ENCODE peak calls at places on chromosomes 2 and 18, in six cellular contexts. Y, R, V, O, L and B are unnamed samples.

GRCh38 chr2:197934926-197935274 is 130.5 kb downstream of the PLCL1 start:
- DNase-seq in L (no peak), Y (no peak), R (no peak), V (no peak), O (no peak), B (no peak)

GRCh38 chr2:108630567-108631405 is 88.5 kb upstream of the RANBP2 start:
- DNase-seq in V (no peak), R (no peak), Y (no peak), O (no peak), L (no peak), B (no peak)

GRCh38 chr2:231199219-231199618 is 788 bp downstream of the ARMC9 start:
- DNase-seq in V (peak; percentile 69), O (no peak), Y (peak; percentile 33), R (no peak), L (no peak), B (peak; percentile 78)

GRCh38 chr2:226911932-226912331 is 76.1 kb downstream of the RHBDD1 start:
- DNase-seq in L (no peak), Y (no peak), V (no peak), O (no peak), R (no peak), B (peak; percentile 21)

GRCh38 chr2:145058457-145058856 is 538.5 kb upstream of the ZEB2 start:
- DNase-seq in R (no peak), O (no peak), Y (no peak), L (no peak), V (no peak), B (no peak)

GRCh38 chr2:159600752-159601151 is 15.6 kb downstream of the BAZ2B start:
- DNase-seq in R (peak; percentile 52), O (no peak), L (no peak), Y (no peak), V (no peak), B (peak; percentile 53)

GRCh38 chr18:49168281-49168680 is 217.5 kb upstream of the SMAD7 start:
- DNase-seq in Y (no peak), O (no peak), L (no peak), R (no peak), V (no peak), B (peak; percentile 14)

GRCh38 chr2:97726311-97727064 is 13.1 kb downstream of the ZAP70 start:
- DNase-seq in R (no peak), Y (no peak), V (no peak), O (no peak), L (no peak), B (no peak)

GRCh38 chr18:74496508-74497307 is 545 bp downstream of the CNDP2 start:
- DNase-seq in R (peak; percentile 51), V (peak; percentile 85), L (peak; percentile 53), O (no peak), Y (peak; percentile 42), B (peak; percentile 52)

GRCh38 chr2:212197776-212198175 is 340.8 kb downstream of the ERBB4 start:
- DNase-seq in V (no peak), Y (no peak), L (no peak), O (no peak), R (no peak), B (no peak)

GRCh38 chr2:26503238-26503880 is 25.4 kb upstream of the OTOF start:
- DNase-seq in R (peak; percentile 91), V (peak; percentile 79), Y (peak; percentile 40), L (peak; percentile 78), O (no peak), B (peak; percentile 41)

GRCh38 chr18:3791258-3791657 is 341.3 kb downstream of the TGIF1 start:
- DNase-seq in O (no peak), V (no peak), Y (no peak), R (no peak), L (no peak), B (peak; percentile 28)

GRCh38 chr2:66445076-66445724 is 10.3 kb downstream of the MEIS1 start:
- DNase-seq in L (no peak), Y (no peak), R (no peak), V (peak; percentile 70), O (no peak), B (peak; percentile 66)

GRCh38 chr2:229071292-229071976 is 199.7 kb downstream of the PID1 start:
- DNase-seq in O (no peak), Y (no peak), R (no peak), L (no peak), V (no peak), B (peak; percentile 24)

GRCh38 chr2:46859482-46859881 is 56.1 kb downstream of the MCFD2 start:
- DNase-seq in O (no peak), Y (no peak), R (no peak), V (no peak), L (no peak), B (no peak)

GRCh38 chr2:120937736-120938131 is 202.1 kb downstream of the GLI2 start:
- DNase-seq in V (no peak), O (no peak), Y (no peak), R (no peak), L (no peak), B (peak; percentile 92)

GRCh38 chr2:119719261-119719627 is 40.2 kb downstream of the TMEM177 start:
- DNase-seq in Y (no peak), R (no peak), O (no peak), L (no peak), V (no peak), B (no peak)

GRCh38 chr2:202135111-202135874 is 62.2 kb downstream of the KIAA2012 start:
- DNase-seq in L (no peak), O (no peak), R (peak; percentile 78), V (peak; percentile 95), Y (no peak), B (peak; percentile 100)

GRCh38 chr2:205187731-205188130 is 494.6 kb upstream of the NRP2 start:
- DNase-seq in O (no peak), Y (no peak), R (no peak), V (no peak), L (no peak), B (peak; percentile 29)

GRCh38 chr2:6808426-6808825 is 57.3 kb downstream of the CMPK2 start:
- DNase-seq in L (no peak), O (no peak), Y (no peak), V (no peak), R (no peak), B (no peak)

GRCh38 chr2:45699032-45699658 is 47.7 kb downstream of the PRKCE start:
- DNase-seq in V (no peak), R (no peak), O (no peak), Y (no peak), L (no peak), B (peak; percentile 73)

GRCh38 chr18:35747894-35748472 is 166.4 kb downstream of the GALNT1 start:
- DNase-seq in V (no peak), L (no peak), Y (no peak), R (no peak), O (no peak), B (no peak)

GRCh38 chr2:207747653-207748560 is 21.8 kb downstream of the FZD5 start:
- DNase-seq in L (no peak), V (no peak), O (no peak), R (peak; percentile 77), Y (no peak), B (no peak)

GRCh38 chr2:207744451-207744850 is 25.3 kb downstream of the FZD5 start:
- DNase-seq in L (no peak), R (no peak), Y (no peak), V (no peak), O (no peak), B (no peak)

GRCh38 chr2:207744050-207744449 is 25.7 kb downstream of the FZD5 start:
- DNase-seq in V (no peak), R (no peak), O (no peak), L (no peak), Y (peak; percentile 19), B (no peak)

GRCh38 chr2:207743514-207743913 is 26.2 kb downstream of the FZD5 start:
- DNase-seq in L (no peak), V (no peak), R (no peak), O (no peak), Y (no peak), B (no peak)

GRCh38 chr2:207746131-207746530 is 23.6 kb downstream of the FZD5 start:
- DNase-seq in O (no peak), R (peak; percentile 81), Y (peak; percentile 43), L (peak; percentile 46), V (no peak), B (peak; percentile 83)
- TF ChIP-seq CTCF in O (peak; percentile 83), R (peak; percentile 98), Y (peak; percentile 56), L (peak; percentile 99), V (peak; percentile 69), B (peak; percentile 97)

DNA sequence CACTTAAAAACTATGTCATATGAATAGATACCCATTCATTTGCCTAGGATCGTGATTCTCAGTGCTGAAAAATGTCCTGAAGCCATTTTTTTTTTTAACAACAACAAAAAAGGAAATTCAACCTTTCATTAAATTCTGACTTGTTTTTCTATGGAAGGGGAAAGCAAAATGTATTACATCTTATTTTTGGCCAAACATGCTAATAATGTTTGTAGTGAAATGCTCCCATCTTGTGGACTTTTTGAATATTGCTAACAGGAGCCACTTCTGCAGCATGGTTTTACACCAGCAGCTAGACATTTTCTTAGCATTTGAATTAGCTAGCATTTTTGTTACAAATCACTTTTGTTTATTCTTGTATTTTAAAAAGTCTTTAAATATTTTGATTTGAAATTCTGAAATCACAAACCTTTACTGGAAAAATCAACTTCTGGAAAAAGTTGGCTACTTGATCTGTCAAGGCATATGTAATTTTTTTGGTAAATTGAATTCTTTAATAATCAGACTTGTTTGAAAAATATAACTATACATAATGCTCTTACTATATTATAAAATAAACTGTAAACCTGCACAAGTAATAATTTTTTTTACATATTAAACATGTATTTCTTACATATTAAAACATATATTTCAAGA is 75.8 kb downstream of the KIDINS220 start:
- DNase-seq in R (peak; percentile 56), Y (no peak), L (no peak), V (no peak), O (no peak), B (peak; percentile 66)
- TF ChIP-seq CTCF in R (peak; percentile 86), Y (no peak), L (peak; percentile 80), V (peak; percentile 34), O (peak; percentile 46), B (peak; percentile 64)

GRCh38 chr2:40358783-40359182 is 93.1 kb downstream of the SLC8A1 start:
- DNase-seq in L (no peak), Y (no peak), V (no peak), O (no peak), R (no peak), B (no peak)

GRCh38 chr2:40357667-40358066 is 94.2 kb downstream of the SLC8A1 start:
- DNase-seq in L (no peak), R (no peak), Y (no peak), O (no peak), V (no peak), B (no peak)

GRCh38 chr2:40361478-40361877 is 90.4 kb downstream of the SLC8A1 start:
- DNase-seq in V (no peak), R (no peak), O (no peak), L (no peak), Y (no peak), B (no peak)

GRCh38 chr2:40363631-40364030 is 88.3 kb downstream of the SLC8A1 start:
- DNase-seq in V (no peak), L (no peak), R (peak; percentile 24), O (no peak), Y (no peak), B (peak; percentile 41)

GRCh38 chr2:40360652-40361051 is 91.2 kb downstream of the SLC8A1 start:
- DNase-seq in L (no peak), V (no peak), O (no peak), R (peak; percentile 10), Y (no peak), B (peak; percentile 27)
- TF ChIP-seq CTCF in L (no peak), V (no peak), O (no peak), R (no peak), Y (no peak), B (no peak)

DNA sequence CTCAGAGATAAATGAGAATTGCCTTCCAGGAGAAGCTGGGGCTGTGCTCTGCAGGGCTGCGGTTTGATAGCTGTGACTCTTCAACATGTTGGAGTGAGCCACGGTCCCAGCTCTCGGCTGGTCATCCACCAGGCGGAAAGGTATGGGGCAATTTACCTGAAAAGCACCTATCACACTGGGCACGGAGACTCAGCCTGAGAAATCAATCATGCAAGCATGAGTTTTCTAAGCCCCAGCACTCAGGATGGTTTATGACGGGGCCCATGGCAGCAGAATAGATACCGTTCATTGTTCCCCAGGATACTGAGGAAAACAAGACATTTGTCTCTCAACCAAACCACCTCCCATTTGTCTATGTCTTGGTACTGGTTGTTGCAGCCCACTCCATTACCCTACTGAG is 83.9 kb downstream of the LOXHD1 start:
- DNase-seq in Y (no peak), R (no peak), V (no peak), O (no peak), L (no peak), B (no peak)
- TF ChIP-seq CTCF in Y (no peak), R (no peak), V (no peak), O (no peak), L (no peak), B (no peak)